ENCODE peak calls at places on chromosomes 3 and 15, in seven cellular contexts. C is stimulated activated CD4-positive, alpha-beta T cell treated with anti-CD3 and anti-CD28 coated beads, Interleukin-2, amount 100 ng/mL, for 24 hours; X is CD8-positive, alpha-beta T cell; V is amniotic stem cell; A is stimulated activated CD8-positive, alpha-beta memory T cell treated with anti-CD3 and anti-CD28 coated beads, Interleukin-4, amount 100 ng/mL, for 1 hour; H is fibroblast of the conjunctiva; L is NT2/D1. B is an unnamed sample.

GRCh38 chr3:31116651-31117050 is 222.2 kb upstream of the GADL1 start:
- DNase-seq in H (no peak), X (no peak), C (no peak), L (no peak), A (no peak), V (no peak), B (no peak)

GRCh38 chr3:112610121-112610520 is 30.8 kb downstream of the CCDC80 start:
- DNase-seq in C (no peak), X (no peak), A (no peak), V (no peak), H (no peak), L (no peak), B (no peak)

GRCh38 chr3:57622362-57622761 is 25.2 kb upstream of the ARF4 start:
- DNase-seq in H (no peak), C (no peak), A (no peak), V (no peak), X (no peak), L (no peak), B (no peak)

GRCh38 chr15:85302271-85302670 is 78.1 kb upstream of the AKAP13 start:
- DNase-seq in A (no peak), C (no peak), X (no peak), V (no peak), L (no peak), H (no peak), B (no peak)

GRCh38 chr15:34514251-34514760 is 69.1 kb downstream of the GOLGA8B start:
- DNase-seq in V (no peak), X (peak; percentile 16), H (peak; percentile 6), C (peak; percentile 25), A (no peak), L (no peak), B (no peak)

GRCh38 chr3:33278106-33278672 is 947 bp downstream of the FBXL2 start:
- DNase-seq in X (no peak), L (no peak), V (no peak), H (no peak), A (no peak), C (no peak), B (no peak)

GRCh38 chr3:13229291-13229949 is 156.2 kb upstream of the IQSEC1 start:
- DNase-seq in C (no peak), X (no peak), A (no peak), L (peak; percentile 39), V (no peak), H (no peak), B (no peak)

GRCh38 chr3:128554100-128554464 is 61.1 kb upstream of the GATA2 start:
- DNase-seq in X (no peak), H (peak; percentile 13), L (no peak), A (no peak), V (no peak), C (no peak), B (no peak)

GRCh38 chr15:65077981-65078352 is 1.4 kb downstream of the KBTBD13 start:
- DNase-seq in L (no peak), C (peak; percentile 50), H (no peak), A (peak; percentile 12), X (peak; percentile 49), V (no peak), B (no peak)

GRCh38 chr15:52464478-52464877 is 64.2 kb downstream of the MYO5A start:
- DNase-seq in V (no peak), L (no peak), X (no peak), H (no peak), C (no peak), A (no peak), B (no peak)

GRCh38 chr3:171831936-171832335 is 11.2 kb upstream of the TMEM212 start:
- DNase-seq in C (no peak), V (no peak), X (no peak), H (no peak), A (no peak), L (no peak), B (no peak)

GRCh38 chr3:126340081-126340511 is 17.1 kb downstream of the KLF15 start:
- DNase-seq in V (no peak), A (no peak), C (peak; percentile 12), H (peak; percentile 47), L (no peak), X (no peak), B (no peak)

GRCh38 chr3:117628896-117629295 is 919.3 kb downstream of the TUSC7 start:
- DNase-seq in V (peak; percentile 40), L (no peak), A (no peak), H (peak; percentile 93), C (no peak), X (no peak), B (peak; percentile 86)

GRCh38 chr3:100756441-100756840 is 47.1 kb downstream of the TFG start:
- DNase-seq in V (no peak), A (no peak), L (no peak), C (no peak), H (peak; percentile 28), X (no peak), B (no peak)

GRCh38 chr15:74182131-74182530 is 8.6 kb downstream of the ISLR start:
- DNase-seq in H (no peak), V (no peak), L (no peak), A (no peak), C (no peak), X (no peak), B (no peak)

GRCh38 chr3:192833177-192833890 is 84.3 kb downstream of the MB21D2 start:
- DNase-seq in X (no peak), V (peak; percentile 23), L (no peak), A (no peak), C (no peak), H (peak; percentile 67), B (peak; percentile 39)

GRCh38 chr15:76844096-76844495 is 61.0 kb downstream of the SCAPER start:
- DNase-seq in V (no peak), C (no peak), L (no peak), A (no peak), H (peak; percentile 3), X (no peak), B (no peak)

GRCh38 chr3:12017487-12017886 is 13.3 kb downstream of the SYN2 start:
- DNase-seq in X (no peak), C (no peak), A (no peak), V (no peak), L (no peak), H (no peak), B (no peak)

GRCh38 chr3:111338059-111338698 is 203.8 kb upstream of the CD96 start:
- DNase-seq in A (no peak), C (peak; percentile 38), H (peak; percentile 72), L (peak; percentile 67), V (peak; percentile 71), X (peak; percentile 37), B (peak; percentile 50)

GRCh38 chr3:30227571-30228301 is 378.7 kb upstream of the TGFBR2 start:
- DNase-seq in V (peak; percentile 54), H (peak; percentile 84), L (no peak), A (no peak), X (no peak), C (no peak), B (peak; percentile 80)

GRCh38 chr15:42118650-42119531 is 24.5 kb upstream of the PLA2G4D start:
- DNase-seq in X (no peak), C (no peak), V (no peak), A (no peak), H (no peak), L (no peak), B (no peak)

GRCh38 chr3:195076981-195077610 is 193.9 kb downstream of the XXYLT1 start:
- DNase-seq in H (no peak), V (no peak), L (no peak), X (no peak), C (no peak), A (no peak), B (no peak)